ENCODE peak calls at places on chromosomes 3 and 15, in six cellular contexts. Y is psoas muscle, D is body of pancreas, M is HFF-Myc, P is brain microvascular endothelial cell, U is Panc1. T is an unnamed sample.

GRCh38 chr3:20668411-20668810 is 482.4 kb upstream of the SGO1 start:
- DNase-seq in U (no peak), P (peak), M (no peak), Y (no peak), D (peak), T (no peak)

GRCh38 chr3:68057637-68058320 is 403.4 kb upstream of the SUCLG2 start:
- DNase-seq in D (no peak), P (no peak), Y (no peak), U (no peak), M (no peak), T (no peak)

GRCh38 chr3:125118600-125118999 is 62.8 kb upstream of the HEG1 start:
- DNase-seq in U (no peak), Y (no peak), P (no peak), D (no peak), M (no peak), T (no peak)

GRCh38 chr3:172546105-172546504 is 22.9 kb upstream of the TNFSF10 start:
- DNase-seq in M (no peak), D (no peak), Y (no peak), P (no peak), U (no peak), T (no peak)

GRCh38 chr3:65843732-65844131 is 195.0 kb downstream of the MAGI1 start:
- DNase-seq in M (no peak), P (no peak), U (no peak), D (no peak), Y (no peak), T (no peak)

GRCh38 chr15:80739919-80740318 is 39.3 kb upstream of the CEMIP start:
- DNase-seq in Y (no peak), D (no peak), P (no peak), U (no peak), M (no peak), T (no peak)

GRCh38 chr3:194828126-194828525 is 142.4 kb downstream of the FAM43A start:
- DNase-seq in M (no peak), D (no peak), U (no peak), Y (no peak), P (no peak), T (no peak)

GRCh38 chr3:142941373-142942123 is 21.9 kb downstream of the PAQR9 start:
- DNase-seq in Y (no peak), D (no peak), M (no peak), U (no peak), P (no peak), T (no peak)

GRCh38 chr15:77909131-77909940 is 168.2 kb downstream of the TBC1D2B start:
- DNase-seq in P (no peak), Y (no peak), M (no peak), D (no peak), U (no peak), T (no peak)

GRCh38 chr3:4071481-4072184 is 231.5 kb upstream of the SETMAR start:
- DNase-seq in U (no peak), M (no peak), P (no peak), D (no peak), Y (no peak), T (no peak)

GRCh38 chr15:95931619-95932018 is 398.9 kb upstream of the NR2F2 start:
- DNase-seq in U (no peak), Y (no peak), D (no peak), M (no peak), P (no peak), T (no peak)

GRCh38 chr15:43218908-43219706 is 1.7 kb downstream of the EPB42 start:
- DNase-seq in M (peak), D (no peak), U (no peak), P (no peak), Y (no peak), T (peak)

DNA sequence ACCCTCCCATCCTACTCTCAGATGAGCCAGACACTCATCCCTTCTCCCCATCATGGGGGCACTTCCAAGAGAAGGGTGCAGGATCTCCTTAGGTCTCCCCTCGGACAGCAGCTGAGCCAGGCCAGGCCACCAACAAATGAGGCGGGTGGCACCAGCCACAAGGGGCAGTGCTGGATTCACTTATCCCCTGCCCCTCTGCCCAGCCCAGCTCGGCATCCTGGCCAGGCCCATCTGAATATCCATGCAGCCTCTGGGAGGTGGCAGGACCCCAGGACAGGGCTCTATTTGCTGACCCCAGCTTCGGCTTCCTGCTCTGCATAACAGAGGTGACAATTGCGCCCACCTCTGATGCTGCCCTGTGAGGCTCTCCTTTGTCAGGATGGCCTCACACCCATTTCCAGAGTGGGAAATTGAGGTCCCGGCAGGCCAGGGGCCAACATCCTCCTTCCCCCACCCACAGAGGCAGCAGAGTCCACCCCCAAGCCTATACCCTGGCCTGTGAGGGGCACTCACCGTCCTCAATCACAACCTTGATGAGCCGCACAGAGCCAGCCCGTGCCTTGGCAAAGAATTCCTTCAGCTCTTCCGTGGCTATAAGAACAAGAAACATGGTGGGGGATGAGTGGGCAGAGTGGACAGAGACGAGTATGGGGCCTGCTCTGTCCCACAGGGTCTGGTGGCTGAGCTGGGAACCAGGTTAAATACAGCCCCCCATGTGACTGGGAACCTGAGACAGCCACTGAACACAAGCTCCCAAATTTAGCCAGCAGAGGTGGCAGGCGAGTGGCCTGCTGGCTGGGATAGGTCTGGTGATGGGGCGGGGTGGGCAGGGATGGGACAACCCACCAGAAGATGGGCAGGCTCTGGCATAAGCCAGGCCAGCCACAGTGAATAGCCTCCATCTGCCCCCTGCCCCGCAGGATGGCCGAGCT is 4.2 kb downstream of the TWF2 start:
- DNase-seq in P (no peak), M (no peak), U (no peak), Y (peak), D (no peak), T (no peak)
- TF ChIP-seq CTCF in P (peak), M (no peak), U (peak), Y (peak), D (no peak), T (peak)

GRCh38 chr3:57152150-57152549 is 13.0 kb downstream of the IL17RD start:
- DNase-seq in P (no peak), Y (no peak), U (no peak), D (no peak), M (no peak), T (no peak)
- TF ChIP-seq CTCF in P (peak), Y (no peak), U (no peak), D (no peak), M (no peak), T (peak)

GRCh38 chr3:108879915-108880314 is 57.3 kb downstream of the TRAT1 start:
- DNase-seq in D (no peak), P (no peak), U (no peak), Y (no peak), M (no peak), T (no peak)
- TF ChIP-seq CTCF in D (no peak), P (no peak), U (peak), Y (no peak), M (no peak), T (no peak)

DNA sequence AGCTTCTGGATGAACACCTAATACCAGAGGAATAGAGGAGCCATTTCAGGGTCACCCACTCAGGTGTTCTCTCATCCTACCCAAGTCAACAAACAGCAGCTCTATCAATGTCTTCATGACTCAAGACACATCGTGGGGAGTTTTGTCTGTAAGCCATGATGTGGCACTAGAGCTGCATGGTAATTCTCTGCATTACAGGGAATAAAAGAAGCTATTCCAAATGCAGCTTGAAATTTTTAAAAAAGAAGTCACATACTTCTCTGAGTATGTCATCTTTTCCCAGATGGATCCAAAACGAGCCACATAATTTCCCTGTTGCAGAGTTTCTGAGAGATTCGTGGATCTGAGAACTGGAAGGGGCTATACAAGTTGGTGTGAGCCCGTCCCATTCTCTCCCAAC is 6.1 kb upstream of the THSD4 start:
- DNase-seq in P (peak), D (no peak), U (no peak), Y (no peak), M (no peak), T (peak)
- TF ChIP-seq CTCF in P (peak), D (no peak), U (peak), Y (no peak), M (peak), T (peak)

DNA sequence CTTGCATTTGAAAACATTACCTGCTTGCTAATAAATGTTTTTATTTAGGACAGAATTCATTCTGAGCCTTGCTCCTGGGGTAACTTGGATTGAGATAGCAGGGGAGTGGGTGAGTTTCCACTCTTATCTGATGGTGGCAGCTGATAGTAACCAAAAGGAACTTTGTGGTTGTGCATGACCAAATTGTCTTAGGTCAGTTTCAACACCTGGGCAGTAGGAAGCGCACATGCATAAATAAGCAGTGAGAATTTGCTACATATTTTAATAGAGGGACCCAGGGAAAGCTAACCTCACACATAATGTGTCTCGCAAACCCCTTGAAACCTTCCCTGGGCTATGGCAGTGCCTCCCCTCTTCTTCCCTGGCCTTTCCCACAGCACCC is 65.4 kb upstream of the XCR1 start:
- DNase-seq in U (no peak), D (no peak), M (no peak), P (no peak), Y (no peak), T (no peak)
- TF ChIP-seq CTCF in U (no peak), D (no peak), M (no peak), P (no peak), Y (no peak), T (no peak)

DNA sequence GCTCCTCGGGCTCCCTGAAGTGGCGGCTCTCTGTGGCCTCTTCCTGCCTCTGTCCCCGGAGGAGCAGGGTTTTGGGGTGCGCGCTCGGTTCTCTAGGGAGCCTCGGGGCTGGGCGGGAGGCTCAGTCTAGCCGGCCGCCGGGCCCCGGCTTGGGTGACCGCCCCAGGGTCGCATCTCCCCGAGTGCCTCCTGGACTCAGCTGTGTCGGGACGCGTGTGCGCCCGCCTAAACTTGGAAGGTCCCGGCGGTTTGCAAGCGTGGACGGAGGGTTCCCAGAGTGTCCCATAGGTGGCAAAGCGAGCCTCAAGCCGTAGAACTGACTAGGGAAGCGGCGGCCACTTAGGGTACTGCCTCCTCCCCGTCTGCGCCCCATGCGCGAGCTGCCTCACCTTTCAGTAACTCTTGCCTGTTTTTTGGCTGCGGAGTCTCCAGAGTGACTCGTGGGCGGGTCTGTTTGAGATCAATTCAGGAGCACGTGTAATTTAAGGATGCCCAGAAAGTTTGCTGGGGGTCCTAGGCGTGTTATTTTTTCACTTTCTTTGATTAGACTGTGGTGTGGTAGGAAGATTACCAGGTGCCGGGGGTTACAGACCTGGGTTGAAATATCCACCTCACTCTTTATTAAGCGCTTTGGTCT is 690 bp downstream of the ACTL6A start:
- DNase-seq in P (peak), D (peak), M (peak), U (peak), Y (peak), T (peak)
- TF ChIP-seq CTCF in P (peak), D (peak), M (no peak), U (peak), Y (peak), T (peak)

GRCh38 chr3:173737167-173737808 is 339.7 kb downstream of the NLGN1 start:
- DNase-seq in D (no peak), P (no peak), U (no peak), M (no peak), Y (no peak), T (no peak)

GRCh38 chr3:173730391-173730790 is 332.8 kb downstream of the NLGN1 start:
- DNase-seq in U (no peak), P (no peak), D (no peak), M (no peak), Y (no peak), T (no peak)

GRCh38 chr3:173732237-173732636 is 334.7 kb downstream of the NLGN1 start:
- DNase-seq in M (no peak), Y (no peak), U (no peak), D (no peak), P (no peak), T (peak)

DNA sequence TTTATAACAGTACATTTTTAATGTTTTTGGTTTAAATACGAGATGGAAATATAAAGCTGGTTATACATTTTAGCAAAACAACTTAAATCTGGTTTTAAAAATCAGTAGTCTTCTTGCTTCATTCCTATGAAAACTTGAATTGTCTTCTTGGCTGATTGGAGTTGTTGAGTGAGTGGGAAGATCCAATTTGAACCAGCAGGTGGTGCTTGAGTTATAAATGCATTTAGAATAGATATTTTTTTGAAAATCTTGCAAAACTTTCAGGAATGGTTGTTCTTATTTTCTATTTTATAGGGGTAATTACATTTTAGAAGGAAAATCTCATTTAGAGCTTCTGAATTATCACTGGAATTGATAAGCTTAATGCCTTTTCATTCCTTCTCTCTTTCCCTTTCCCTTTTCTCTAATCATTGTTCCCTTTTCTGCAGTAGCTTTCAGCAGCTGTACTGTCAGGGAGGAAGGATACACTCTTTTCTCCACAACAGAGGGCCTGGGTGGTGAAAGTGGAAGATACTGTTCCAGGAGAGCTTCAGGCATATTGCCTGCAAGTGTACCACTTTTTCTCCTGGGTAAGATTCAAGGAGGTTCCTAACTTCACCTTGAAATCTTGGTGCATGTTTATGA is 335.6 kb downstream of the NLGN1 start:
- DNase-seq in Y (no peak), U (no peak), M (peak), D (no peak), P (peak), T (peak)
- TF ChIP-seq CTCF in Y (peak), U (peak), M (peak), D (peak), P (peak), T (peak)

T was measured in HFFc6.